ENCODE peak calls at places on chromosomes 3 and 15, in four cellular contexts. One of them, this sample, is unnamed.

GRCh38 chr3:116179091-116179490 is 266.2 kb downstream of the LSAMP start:
- DNase-seq in brain microvascular endothelial cell: no peak
- DNase-seq in GDM1: no peak
- DNase-seq in endothelial cell: no peak
- DNase-seq in this sample: no peak

GRCh38 chr3:52231502-52232278 is 6.2 kb upstream of the TLR9 start:
- DNase-seq in brain microvascular endothelial cell: no peak
- DNase-seq in GDM1: peak; percentile 48
- DNase-seq in endothelial cell: peak; percentile 86
- DNase-seq in this sample: no peak

GRCh38 chr3:128076465-128076782 is 24.2 kb downstream of the SEC61A1 start:
- DNase-seq in brain microvascular endothelial cell: no peak
- DNase-seq in GDM1: no peak
- DNase-seq in endothelial cell: no peak
- DNase-seq in this sample: no peak

GRCh38 chr15:41424809-41425208 is 7.9 kb downstream of the RTF1 start:
- DNase-seq in brain microvascular endothelial cell: no peak
- DNase-seq in GDM1: no peak
- DNase-seq in endothelial cell: no peak
- DNase-seq in this sample: no peak

GRCh38 chr3:129211772-129212171 is 28.1 kb upstream of the CNBP start:
- DNase-seq in brain microvascular endothelial cell: peak; percentile 53
- DNase-seq in GDM1: no peak
- DNase-seq in endothelial cell: no peak
- DNase-seq in this sample: no peak

GRCh38 chr15:34439878-34440277 is 2.3 kb upstream of the GOLGA8A start:
- DNase-seq in brain microvascular endothelial cell: no peak
- DNase-seq in GDM1: no peak
- DNase-seq in endothelial cell: no peak
- DNase-seq in this sample: no peak

GRCh38 chr15:69860921-69861320 is 236.8 kb downstream of the TLE3 start:
- DNase-seq in brain microvascular endothelial cell: no peak
- DNase-seq in GDM1: no peak
- DNase-seq in endothelial cell: no peak
- DNase-seq in this sample: no peak

GRCh38 chr3:116299646-116300081 is 145.6 kb downstream of the LSAMP start:
- DNase-seq in brain microvascular endothelial cell: no peak
- DNase-seq in GDM1: no peak
- DNase-seq in endothelial cell: no peak
- DNase-seq in this sample: no peak

GRCh38 chr15:59388670-59389069 is 16.0 kb upstream of the MYO1E start:
- DNase-seq in brain microvascular endothelial cell: no peak
- DNase-seq in GDM1: no peak
- DNase-seq in endothelial cell: no peak
- DNase-seq in this sample: no peak

GRCh38 chr3:160676547-160677303 is at the start of gene ARL14:
- DNase-seq in brain microvascular endothelial cell: peak; percentile 53
- DNase-seq in GDM1: no peak
- DNase-seq in endothelial cell: no peak
- DNase-seq in this sample: no peak

GRCh38 chr3:157417247-157417646 is 19.4 kb upstream of the PTX3 start:
- DNase-seq in brain microvascular endothelial cell: no peak
- DNase-seq in GDM1: no peak
- DNase-seq in endothelial cell: no peak
- DNase-seq in this sample: no peak

GRCh38 chr15:40633178-40633577 is 39.1 kb downstream of the KNL1 start:
- DNase-seq in brain microvascular endothelial cell: peak; percentile 13
- DNase-seq in GDM1: no peak
- DNase-seq in endothelial cell: no peak
- DNase-seq in this sample: no peak

GRCh38 chr15:66236806-66237205 is 16.7 kb downstream of the MEGF11 start:
- DNase-seq in brain microvascular endothelial cell: no peak
- DNase-seq in GDM1: no peak
- DNase-seq in endothelial cell: no peak
- DNase-seq in this sample: no peak

GRCh38 chr3:63872135-63872924 is 8.7 kb downstream of the ATXN7 start:
- DNase-seq in brain microvascular endothelial cell: peak; percentile 90
- DNase-seq in GDM1: no peak
- DNase-seq in endothelial cell: no peak
- DNase-seq in this sample: no peak

GRCh38 chr3:155701882-155702465 is 42.9 kb downstream of the PLCH1 start:
- DNase-seq in brain microvascular endothelial cell: peak; percentile 6
- DNase-seq in GDM1: peak; percentile 30
- DNase-seq in endothelial cell: no peak
- DNase-seq in this sample: no peak

GRCh38 chr15:78244101-78244500 is 9.7 kb upstream of the ACSBG1 start:
- DNase-seq in brain microvascular endothelial cell: no peak
- DNase-seq in GDM1: no peak
- DNase-seq in endothelial cell: no peak
- DNase-seq in this sample: no peak

This sample was measured in thoracic aorta.